ENCODE peak calls at places on chromosomes 16 and 17, in ten cellular contexts. E, D, R, F, X, I, Q, Y, L and N are unnamed samples.
A peak's percentile ranks its signal among the peaks of the same experiment; 100 is the strongest.

GRCh38 chr16:87728026-87728425 is 37.8 kb downstream of the KLHDC4 start:
- DNase-seq in X (no peak), I (no peak), R (no peak), F (no peak), E (no peak), L (no peak), Y (no peak), Q (no peak), D (no peak), N (no peak)

GRCh38 chr16:72066747-72067146 is 3.7 kb downstream of the HPR start:
- DNase-seq in E (no peak), I (peak; percentile 40), X (no peak), Q (no peak), F (peak; percentile 2), D (no peak), Y (peak; percentile 38), L (no peak), R (peak; percentile 16), N (no peak)

GRCh38 chr17:55442953-55443683 is 21.5 kb upstream of the MMD start:
- DNase-seq in I (no peak), F (no peak), D (no peak), L (no peak), Y (no peak), R (peak; percentile 39), X (no peak), Q (no peak), E (no peak), N (no peak)

GRCh38 chr17:69452664-69453260 is 38.3 kb downstream of the MAP2K6 start:
- DNase-seq in R (no peak), F (no peak), E (no peak), D (no peak), X (no peak), L (no peak), Y (no peak), I (no peak), Q (no peak), N (no peak)

GRCh38 chr16:70391881-70392481 is 45.3 kb downstream of the DDX19A start:
- DNase-seq in L (no peak), D (no peak), R (peak; percentile 77), Q (no peak), E (peak; percentile 91), X (no peak), I (no peak), Y (no peak), F (no peak), N (no peak)

GRCh38 chr17:68596411-68596945 is 4.7 kb downstream of the FAM20A start:
- DNase-seq in X (no peak), F (no peak), I (no peak), L (no peak), E (no peak), Y (no peak), Q (no peak), R (no peak), D (no peak), N (no peak)

GRCh38 chr17:43356999-43357398 is 41.8 kb upstream of the ARL4D start:
- DNase-seq in E (no peak), F (no peak), Y (no peak), L (no peak), I (no peak), Q (no peak), R (peak; percentile 74), D (no peak), X (no peak), N (peak; percentile 96)

GRCh38 chr16:49466881-49467280 is 93.3 kb downstream of the C16orf78 start:
- DNase-seq in I (no peak), X (no peak), Y (no peak), E (peak; percentile 20), Q (no peak), D (no peak), L (no peak), R (no peak), F (no peak), N (no peak)

GRCh38 chr17:75763613-75764416 is 1.2 kb downstream of the GALK1 start:
- DNase-seq in L (no peak), Q (no peak), X (no peak), I (no peak), R (no peak), F (no peak), Y (no peak), D (no peak), E (no peak), N (no peak)

GRCh38 chr16:67965668-67966548 is 2.5 kb downstream of the SLC12A4 start:
- DNase-seq in X (no peak), L (no peak), D (no peak), Y (no peak), I (no peak), F (no peak), E (no peak), R (no peak), Q (no peak), N (no peak)

GRCh38 chr17:29664743-29665479 is 42.2 kb upstream of the CORO6 start:
- DNase-seq in Q (no peak), F (no peak), R (peak; percentile 29), D (no peak), Y (no peak), E (no peak), L (no peak), X (no peak), I (no peak), N (peak; percentile 77)

GRCh38 chr16:53754938-53755910 is 51.3 kb downstream of the FTO start:
- DNase-seq in Q (no peak), D (no peak), R (no peak), L (no peak), I (no peak), F (peak; percentile 90), X (no peak), Y (no peak), E (peak; percentile 76), N (peak; percentile 85)

GRCh38 chr16:15599303-15600070 is 43.5 kb downstream of the MARF1 start:
- DNase-seq in R (no peak), I (no peak), Y (no peak), Q (no peak), F (no peak), E (no peak), L (no peak), X (no peak), D (no peak), N (no peak)

GRCh38 chr16:47965439-47965838 is 190.4 kb downstream of the ABCC12 start:
- DNase-seq in E (no peak), Y (no peak), L (no peak), R (peak; percentile 14), Q (no peak), I (no peak), X (no peak), D (no peak), F (peak; percentile 98), N (peak; percentile 58)

GRCh38 chr16:5900046-5900445 is 802.5 kb upstream of the EEF2KMT start:
- DNase-seq in R (no peak), D (no peak), L (no peak), Y (no peak), F (no peak), Q (no peak), E (no peak), X (no peak), I (no peak), N (peak; percentile 56)

GRCh38 chr17:3788200-3788599 is 12.8 kb downstream of the ITGAE start:
- DNase-seq in D (no peak), Y (no peak), E (no peak), X (no peak), I (peak; percentile 66), R (no peak), L (peak; percentile 33), Q (no peak), F (no peak), N (no peak)

GRCh38 chr17:38509772-38510423 is 81.6 kb downstream of the ARHGAP23 start:
- DNase-seq in R (peak; percentile 29), D (no peak), Y (no peak), F (no peak), I (no peak), L (no peak), E (no peak), X (no peak), Q (no peak), N (no peak)

GRCh38 chr17:81665205-81666091 is 957 bp downstream of the OXLD1 start:
- DNase-seq in I (peak; percentile 82), L (peak; percentile 65), E (no peak), Q (no peak), X (no peak), D (no peak), Y (peak; percentile 23), F (no peak), R (no peak), N (no peak)

GRCh38 chr17:77185137-77185536 is 44.4 kb downstream of the SEC14L1 start:
- DNase-seq in F (no peak), I (no peak), E (no peak), D (no peak), Y (peak; percentile 25), Q (no peak), L (no peak), X (no peak), R (no peak), N (no peak)

GRCh38 chr16:525123-525519 is 2.4 kb upstream of the CAPN15 start:
- DNase-seq in F (no peak), Y (no peak), E (no peak), X (no peak), Q (no peak), R (no peak), I (no peak), D (no peak), L (no peak), N (no peak)

GRCh38 chr16:84055366-84055765 is 12.8 kb upstream of the SLC38A8 start:
- DNase-seq in X (no peak), D (no peak), Y (no peak), R (no peak), Q (no peak), E (no peak), L (peak; percentile 15), I (no peak), F (no peak), N (no peak)

GRCh38 chr17:4365103-4365627 is 1.3 kb downstream of the UBE2G1 start:
- DNase-seq in L (peak; percentile 93), I (peak; percentile 98), X (peak; percentile 87), Q (peak; percentile 64), Y (peak; percentile 85), D (peak; percentile 73), F (peak; percentile 94), E (peak; percentile 93), R (peak; percentile 94), N (peak; percentile 80)

GRCh38 chr17:42378597-42379594 is 9.3 kb downstream of the STAT3 start:
- DNase-seq in F (no peak), I (peak; percentile 72), Y (no peak), Q (no peak), L (no peak), E (no peak), R (peak; percentile 44), X (no peak), D (no peak), N (no peak)

GRCh38 chr16:89570342-89570923 is 5.1 kb upstream of the CPNE7 start:
- DNase-seq in Q (no peak), L (no peak), I (no peak), E (no peak), R (no peak), Y (no peak), X (no peak), F (no peak), D (no peak), N (no peak)

GRCh38 chr16:7736138-7736537 is 403.5 kb downstream of the RBFOX1 start:
- DNase-seq in X (no peak), F (no peak), L (no peak), Q (no peak), R (no peak), E (no peak), I (no peak), D (no peak), Y (no peak), N (no peak)

GRCh38 chr16:66154801-66155200 is 211.7 kb upstream of the CDH5 start:
- DNase-seq in X (no peak), E (no peak), Q (no peak), I (no peak), R (no peak), F (no peak), L (no peak), Y (no peak), D (no peak), N (no peak)

GRCh38 chr17:44091200-44091997 is 20.9 kb downstream of the G6PC3 start:
- DNase-seq in Q (no peak), R (no peak), L (no peak), E (no peak), X (no peak), F (no peak), I (no peak), Y (no peak), D (no peak), N (no peak)

GRCh38 chr17:29572691-29573557 is 4.4 kb downstream of the TP53I13 start:
- DNase-seq in L (peak; percentile 56), I (peak; percentile 82), X (no peak), Q (no peak), F (peak; percentile 15), E (peak; percentile 70), Y (no peak), R (peak; percentile 86), D (no peak), N (no peak)